ENCODE peak calls at places on chromosomes 6 and 20, in five cellular contexts. L is tibial nerve, R is hepatocyte, E is psoas muscle, Q is fibroblast of lung. H is an unnamed sample.

GRCh38 chr20:51800769-51801219 is 1.5 kb downstream of the SALL4 start:
- DNase-seq in L (no peak), R (peak; percentile 59), E (no peak), Q (peak; percentile 21), H (no peak)

GRCh38 chr6:184161-184695 is 108.1 kb upstream of the DUSP22 start:
- DNase-seq in L (no peak), E (no peak), R (no peak), Q (no peak), H (no peak)

GRCh38 chr6:52595796-52596130 is 18.9 kb upstream of the TRAM2 start:
- DNase-seq in L (no peak), E (no peak), R (no peak), Q (no peak), H (no peak)

GRCh38 chr20:23086056-23086551 is at the start of gene CD93:
- DNase-seq in E (no peak), L (peak; percentile 41), R (no peak), Q (peak; percentile 18), H (peak; percentile 71)

GRCh38 chr20:24987244-24987643 is 5.3 kb downstream of the APMAP start:
- DNase-seq in E (no peak), R (no peak), L (no peak), Q (no peak), H (peak; percentile 9)

GRCh38 chr6:164753517-164753916 is 555.9 kb downstream of the C6orf118 start:
- DNase-seq in R (no peak), Q (peak; percentile 87), E (no peak), L (no peak), H (no peak)

GRCh38 chr20:13677241-13677640 is 38.5 kb upstream of the TASP1 start:
- DNase-seq in L (no peak), E (no peak), Q (no peak), R (no peak), H (no peak)

GRCh38 chr6:50093938-50094272 is 44.2 kb upstream of the DEFB112 start:
- DNase-seq in E (no peak), Q (no peak), R (no peak), L (no peak), H (no peak)

GRCh38 chr6:128069180-128069579 is 168.3 kb upstream of the THEMIS start:
- DNase-seq in L (no peak), R (no peak), Q (peak; percentile 80), E (no peak), H (no peak)

GRCh38 chr20:18805881-18806280 is 7.7 kb upstream of the SCP2D1 start:
- DNase-seq in Q (no peak), R (peak; percentile 13), L (no peak), E (no peak), H (no peak)

GRCh38 chr6:35602133-35602946 is 86.4 kb downstream of the FKBP5 start:
- DNase-seq in R (peak; percentile 39), Q (peak; percentile 69), L (peak; percentile 61), E (no peak), H (no peak)

GRCh38 chr6:127793396-127793795 is 107.5 kb downstream of the THEMIS start:
- DNase-seq in Q (no peak), L (no peak), E (no peak), R (no peak), H (no peak)

GRCh38 chr20:61218886-61219480 is 33.1 kb upstream of the CDH4 start:
- DNase-seq in Q (peak; percentile 59), E (no peak), L (no peak), R (no peak), H (no peak)

GRCh38 chr6:80610821-80611220 is 504.4 kb downstream of the BCKDHB start:
- DNase-seq in R (no peak), L (no peak), E (no peak), Q (peak; percentile 71), H (no peak)

GRCh38 chr20:44070139-44070900 is 116.7 kb downstream of the JPH2 start:
- DNase-seq in E (no peak), L (no peak), R (no peak), Q (no peak), H (peak; percentile 28)

GRCh38 chr20:53735536-53736050 is 142.0 kb upstream of the ZNF217 start:
- DNase-seq in L (no peak), R (peak; percentile 74), Q (peak; percentile 99), E (no peak), H (no peak)

GRCh38 chr20:57330998-57331397 is 1.4 kb downstream of the SPO11 start:
- DNase-seq in E (no peak), R (no peak), Q (no peak), L (no peak), H (no peak)

GRCh38 chr6:146901940-146902816 is 302.0 kb upstream of the STXBP5 start:
- DNase-seq in E (no peak), L (no peak), Q (no peak), R (no peak), H (no peak)

GRCh38 chr6:12150812-12151432 is 138.8 kb downstream of the HIVEP1 start:
- DNase-seq in R (peak; percentile 52), E (no peak), Q (peak; percentile 18), L (no peak), H (no peak)

GRCh38 chr6:27126815-27127537 is 120.5 kb upstream of the PRSS16 start:
- DNase-seq in L (peak; percentile 94), R (peak; percentile 95), E (peak; percentile 82), Q (peak; percentile 86), H (peak; percentile 94)

GRCh38 chr6:39029156-39030011 is 19.2 kb upstream of the GLP1R start:
- DNase-seq in R (peak; percentile 31), E (no peak), Q (no peak), L (no peak), H (no peak)

GRCh38 chr6:162971346-162971745 is 243.6 kb downstream of the PACRG start:
- DNase-seq in R (no peak), Q (no peak), L (no peak), E (no peak), H (no peak)

DNA sequence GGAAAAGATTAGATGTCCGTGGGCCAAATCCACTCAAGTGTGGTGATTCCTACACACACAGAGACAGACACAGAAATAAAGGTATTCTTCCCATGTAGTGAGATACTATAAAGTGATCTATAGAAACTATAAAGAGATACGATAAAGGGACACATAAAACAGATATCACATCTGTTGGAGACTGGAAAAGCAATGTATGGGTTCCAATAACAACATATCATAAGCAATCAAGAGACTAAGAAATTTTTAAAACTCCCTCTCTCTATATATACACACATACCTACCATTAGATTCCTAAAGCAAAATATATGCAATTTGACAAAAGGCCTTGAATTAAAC is 5.2 kb downstream of the PPP1R10 start:
- DNase-seq in R (no peak), E (no peak), L (no peak), Q (no peak), H (no peak)
- H3K36me3 ChIP-seq in R (peaks cover 6% of the 10 kb centered on the region), E (peaks cover 42% of the 10 kb centered on the region), L (peaks cover 7% of the 10 kb centered on the region), Q (peaks cover 5% of the 10 kb centered on the region), H (peaks cover 40% of the 10 kb centered on the region)

DNA sequence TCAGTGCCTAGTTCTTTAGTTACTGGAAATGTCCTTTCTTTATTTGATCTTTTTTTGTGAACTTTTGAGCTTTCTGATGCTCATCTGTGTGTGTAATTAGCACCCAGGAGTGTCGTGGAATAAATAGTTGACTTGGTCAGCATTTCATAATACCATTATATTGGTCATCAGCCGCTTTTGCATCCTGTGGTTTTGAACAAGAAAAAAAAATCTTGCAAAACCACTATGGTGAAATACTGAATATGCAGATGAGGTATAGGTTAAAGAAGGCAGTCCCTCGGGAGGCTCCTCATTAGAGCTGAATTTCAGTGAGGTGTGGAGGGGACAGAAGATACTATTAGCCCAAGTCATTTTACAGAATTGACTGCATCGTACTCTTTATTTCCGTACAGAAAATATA is 90.1 kb downstream of the FOXO3 start:
- DNase-seq in Q (peak; percentile 80), R (no peak), L (no peak), E (no peak), H (no peak)
- H3K27ac ChIP-seq in Q (peak overlapping the region; percentile 91), R (peak overlapping the region; percentile 72), L (peak overlapping the region; percentile 93), E (peak overlapping the region; percentile 84), H (peak overlapping the region; percentile 87)

GRCh38 chr20:59560588-59561227 is 43.6 kb upstream of the PHACTR3 start:
- DNase-seq in L (no peak), Q (no peak), E (no peak), R (peak; percentile 48), H (no peak)
- TF ChIP-seq CTCF in L (peak; percentile 32), Q (no peak), E (peak; percentile 25), R (peak; percentile 63), H (peak; percentile 30)

DNA sequence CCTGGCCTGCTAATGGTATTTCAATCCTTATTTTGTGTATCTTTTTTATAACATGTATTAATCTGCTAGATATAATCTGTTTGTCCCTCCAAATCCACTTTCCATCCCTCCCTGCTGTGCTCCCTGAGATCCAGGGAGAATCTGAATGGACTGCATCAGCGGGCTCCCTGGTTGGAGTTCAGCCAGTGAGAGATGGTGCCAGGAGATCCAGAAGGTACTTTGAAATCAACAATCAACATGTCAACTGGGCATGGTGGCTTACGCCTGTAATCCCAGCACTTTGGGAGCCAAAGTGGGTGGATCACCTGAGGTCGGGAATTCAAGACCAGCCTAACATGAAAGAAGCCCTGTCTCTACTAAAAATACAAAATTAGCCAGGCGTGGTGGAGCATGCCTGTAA is 4.4 kb downstream of the ATF6B start:
- DNase-seq in L (no peak), Q (no peak), E (no peak), R (no peak), H (no peak)
- H3K36me3 ChIP-seq in L (peaks cover 6% of the 10 kb centered on the region), Q (peaks cover 11% of the 10 kb centered on the region), E (peaks cover 83% of the 10 kb centered on the region), R (no peaks in the 10 kb centered on the region), H (peaks cover 61% of the 10 kb centered on the region)

DNA sequence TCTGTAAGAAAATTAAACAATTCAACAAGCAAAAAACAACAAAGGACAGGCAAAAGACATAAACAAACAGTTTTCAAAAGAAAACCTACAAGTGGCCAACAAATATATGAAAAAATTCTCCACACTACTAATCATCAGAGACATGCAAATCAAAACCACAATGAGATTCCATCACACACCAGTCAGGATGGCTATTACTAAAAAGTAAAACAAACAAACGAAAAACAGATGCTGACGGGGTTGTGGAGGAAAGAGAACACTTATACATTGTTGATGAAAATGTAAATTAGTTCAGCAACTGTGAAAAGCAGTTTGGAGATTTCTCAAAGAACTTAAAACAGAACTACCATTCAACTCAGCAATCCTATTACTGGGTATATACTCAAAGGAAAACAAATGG is 537.6 kb downstream of the HDGFL1 start:
- DNase-seq in L (no peak), E (no peak), R (no peak), Q (peak; percentile 90), H (no peak)
- H3K27ac ChIP-seq in L (no peak overlapping the region), E (no peak overlapping the region), R (no peak overlapping the region), Q (no peak overlapping the region), H (no peak overlapping the region)

DNA sequence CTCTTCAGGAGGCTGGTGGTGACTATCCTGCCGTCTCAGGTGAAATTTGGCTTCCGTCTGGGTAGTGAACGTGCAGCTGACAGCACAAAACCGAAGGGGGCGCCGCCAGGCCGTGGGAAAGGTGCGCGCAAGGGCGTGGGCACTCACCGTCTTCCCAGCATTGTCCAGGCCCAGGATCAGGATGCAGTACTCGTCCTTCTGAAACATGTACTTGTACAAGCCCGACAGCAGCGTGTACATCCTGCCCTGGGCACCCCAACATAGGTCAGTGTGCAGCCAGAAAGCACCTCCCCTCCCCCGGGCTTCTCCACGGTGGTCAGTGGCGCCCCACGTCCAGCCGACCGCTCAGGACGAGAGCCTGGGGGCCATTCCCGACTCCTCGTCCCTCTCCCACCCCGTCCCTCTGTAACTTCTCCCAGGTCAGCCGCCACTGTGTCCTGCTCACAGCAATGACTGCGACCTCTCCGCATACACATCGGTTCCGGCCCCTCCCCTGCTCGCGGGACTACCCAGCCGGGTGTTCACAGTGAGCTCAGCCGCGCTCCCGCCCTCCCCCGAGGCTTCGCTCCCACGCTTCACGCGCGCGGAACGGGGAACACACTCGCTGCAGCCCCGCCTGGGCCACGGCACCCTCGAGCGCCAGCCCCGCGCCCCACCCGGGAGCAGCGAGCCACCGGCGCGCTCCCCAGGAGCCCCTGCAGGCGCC is 771 bp downstream of the ARFRP1 start:
- DNase-seq in Q (no peak), L (no peak), E (peak; percentile 48), R (peak; percentile 72), H (no peak)
- TF ChIP-seq CTCF in Q (peak; percentile 16), L (no peak), E (no peak), R (peak; percentile 47), H (no peak)